ENCODE peak calls at places on chromosomes 4 and X, in ten cellular contexts. G is osteocyte, U is fibroblast of villous mesenchyme, S is GM20000, K is endodermal cell, L is upper lobe of right lung, H is GM06990, Y is astrocyte of the spinal cord, E is brain microvascular endothelial cell, B is progenitor cell of endocrine pancreas. W is an unnamed sample.

GRCh38 chr4:175927121-175927520 is 115.1 kb upstream of the GPM6A start:
- DNase-seq in U (no peak), H (peak; percentile 49), S (peak; percentile 2), E (peak; percentile 54), G (no peak), B (no peak), K (no peak), Y (peak; percentile 49), L (no peak), W (no peak)

GRCh38 chrX:13965531-13965930 is 64.2 kb downstream of the GEMIN8 start:
- DNase-seq in E (no peak), L (no peak), H (no peak), B (no peak), S (no peak), U (no peak), Y (no peak), K (no peak), G (no peak), W (no peak)

GRCh38 chrX:48165246-48165645 is 31.3 kb downstream of the SSX5 start:
- DNase-seq in G (no peak), B (no peak), Y (no peak), E (no peak), L (no peak), K (no peak), H (no peak), U (no peak), S (no peak), W (no peak)

GRCh38 chr4:54958236-54958635 is 167.2 kb downstream of the KDR start:
- DNase-seq in G (no peak), L (no peak), U (peak; percentile 11), K (no peak), S (no peak), E (peak; percentile 93), Y (no peak), B (no peak), H (no peak), W (no peak)

GRCh38 chrX:150547511-150548115 is 20.8 kb upstream of the MTM1 start:
- DNase-seq in K (peak; percentile 76), H (peak; percentile 63), L (peak; percentile 88), G (no peak), B (peak; percentile 38), Y (peak; percentile 37), S (peak; percentile 44), E (peak; percentile 4), U (peak; percentile 44), W (peak; percentile 48)

GRCh38 chr4:10034612-10035104 is 13.4 kb upstream of the SLC2A9 start:
- DNase-seq in Y (no peak), S (no peak), B (no peak), L (no peak), U (no peak), G (no peak), H (no peak), E (no peak), K (no peak), W (no peak)

GRCh38 chr4:80197601-80198444 is 520 bp downstream of the PRDM8 start:
- DNase-seq in B (no peak), Y (no peak), E (no peak), S (no peak), L (peak; percentile 64), U (no peak), G (no peak), H (no peak), K (peak; percentile 79), W (no peak)

GRCh38 chr4:159747983-159748382 is 645.1 kb downstream of the RAPGEF2 start:
- DNase-seq in K (no peak), E (no peak), Y (no peak), B (no peak), S (no peak), G (no peak), U (no peak), H (no peak), L (peak; percentile 51), W (no peak)

GRCh38 chr4:10664408-10664807 is 20.2 kb downstream of the CLNK start:
- DNase-seq in H (no peak), E (peak; percentile 91), S (no peak), Y (peak; percentile 97), U (peak; percentile 66), L (no peak), K (no peak), G (no peak), B (no peak), W (peak; percentile 17)

GRCh38 chr4:181854142-181854541 is 389.1 kb upstream of the TENM3 start:
- DNase-seq in H (no peak), S (no peak), B (no peak), K (no peak), E (no peak), Y (no peak), G (no peak), L (no peak), U (no peak), W (no peak)

GRCh38 chr4:94455081-94455480 is 3.3 kb downstream of the PDLIM5 start:
- DNase-seq in B (no peak), S (no peak), L (no peak), K (no peak), Y (peak; percentile 68), U (peak; percentile 87), H (no peak), E (peak; percentile 67), G (no peak), W (peak; percentile 46)

GRCh38 chrX:53093177-53093655 is 726 bp upstream of the KANTR start:
- DNase-seq in S (peak; percentile 71), G (peak; percentile 89), U (peak; percentile 82), L (peak; percentile 91), E (peak; percentile 73), K (peak; percentile 88), Y (peak; percentile 83), B (peak; percentile 48), H (peak; percentile 77), W (peak; percentile 86)

GRCh38 chr4:7423801-7424552 is 10.8 kb downstream of the PSAPL1 start:
- DNase-seq in U (no peak), G (peak; percentile 79), B (no peak), K (peak; percentile 54), E (no peak), Y (no peak), L (peak; percentile 38), S (no peak), H (no peak), W (no peak)

DNA sequence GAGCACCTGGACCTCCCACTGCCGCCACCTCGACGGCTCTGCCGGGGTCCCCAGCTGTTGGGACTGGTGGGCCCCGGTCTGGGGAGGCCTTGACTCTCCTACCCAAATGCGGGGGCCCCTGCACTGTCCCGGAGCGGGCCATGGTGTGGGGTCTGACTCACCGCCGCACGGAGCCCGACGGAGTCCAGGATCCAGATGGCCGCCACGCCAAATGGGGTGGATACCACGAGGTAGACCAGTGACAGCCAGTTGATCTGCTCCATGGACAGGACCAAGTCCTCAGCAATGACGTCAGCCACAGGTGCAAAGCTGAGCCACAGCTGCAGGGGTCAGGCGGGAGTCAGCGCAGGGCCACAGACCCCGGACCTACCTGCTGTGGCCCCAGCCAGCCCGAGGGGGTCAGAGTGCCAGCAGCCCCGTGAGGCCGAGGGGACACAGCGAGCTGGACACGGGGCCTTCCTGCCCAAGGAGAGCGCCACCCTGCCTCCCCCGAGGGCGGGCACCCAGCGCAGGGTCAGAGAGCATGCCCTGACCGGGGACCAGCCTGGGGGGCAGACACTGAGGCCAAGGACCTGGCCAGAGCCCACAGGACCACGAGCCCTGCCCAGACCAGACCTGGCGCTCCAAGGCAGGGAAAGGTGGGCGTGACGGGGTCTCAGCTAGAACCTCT is 2.4 kb downstream of the SLC49A3 start:
- DNase-seq in E (no peak), L (peak; percentile 67), Y (no peak), H (peak; percentile 14), K (no peak), U (no peak), B (no peak), S (no peak), G (no peak), W (no peak)
- TF ChIP-seq CTCF in E (no peak), L (no peak), Y (no peak), H (no peak), K (no peak), U (no peak), B (no peak), S (no peak), G (no peak), W (no peak)

GRCh38 chr4:164997324-164997723 is 19.9 kb upstream of the TRIM61 start:
- DNase-seq in G (no peak), S (no peak), U (no peak), H (no peak), L (no peak), B (no peak), E (no peak), K (no peak), Y (no peak), W (peak; percentile 15)
- TF ChIP-seq CTCF in G (no peak), S (peak; percentile 3), U (peak; percentile 7), H (peak; percentile 42), L (no peak), B (no peak), E (peak; percentile 39), K (peak; percentile 42), Y (no peak), W (peak; percentile 20)

GRCh38 chr4:18020671-18021469 is 685 bp downstream of the LCORL start:
- DNase-seq in U (peak; percentile 82), H (peak; percentile 73), K (peak; percentile 84), G (no peak), S (peak; percentile 68), B (peak; percentile 47), Y (peak; percentile 85), L (peak; percentile 80), E (peak; percentile 77), W (peak; percentile 37)
- TF ChIP-seq CTCF in U (no peak), H (no peak), K (peak; percentile 33), G (peak; percentile 23), S (no peak), B (peak; percentile 16), Y (no peak), L (no peak), E (no peak), W (no peak)

GRCh38 chrX:18577400-18577799 is 94.5 kb downstream of the RS1 start:
- DNase-seq in B (no peak), H (no peak), E (no peak), L (no peak), S (no peak), K (no peak), U (no peak), Y (no peak), G (no peak), W (no peak)

GRCh38 chrX:18573556-18573955 is 98.4 kb downstream of the RS1 start:
- DNase-seq in U (no peak), E (no peak), Y (no peak), L (no peak), H (no peak), S (no peak), B (no peak), G (no peak), K (no peak), W (no peak)

GRCh38 chrX:18575744-18576143 is 96.2 kb downstream of the RS1 start:
- DNase-seq in E (no peak), Y (no peak), L (no peak), G (no peak), S (no peak), K (no peak), H (no peak), B (no peak), U (no peak), W (no peak)

GRCh38 chrX:18579495-18579894 is 92.4 kb downstream of the RS1 start:
- DNase-seq in Y (no peak), H (no peak), K (no peak), U (no peak), L (no peak), E (no peak), G (no peak), S (no peak), B (no peak), W (no peak)

DNA sequence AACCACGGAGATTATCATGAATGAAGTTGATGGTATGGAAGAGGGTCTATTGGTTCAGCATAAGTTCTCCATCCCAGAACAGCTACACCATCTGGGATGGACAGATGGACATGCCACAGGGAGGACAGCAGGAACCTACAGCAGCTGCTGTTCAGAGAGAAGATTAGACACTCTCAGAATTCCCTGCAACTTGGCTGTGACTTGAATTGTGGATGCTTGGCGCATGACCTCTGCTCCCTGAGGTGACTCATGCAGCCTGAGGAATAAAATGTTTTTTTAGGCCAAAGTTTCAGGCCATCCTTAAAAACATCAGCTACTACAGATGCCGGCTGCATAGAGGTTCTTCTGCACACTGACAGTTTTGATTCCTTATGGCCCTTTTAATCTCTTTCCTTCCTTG is 97.3 kb downstream of the RS1 start:
- DNase-seq in G (no peak), S (no peak), E (peak; percentile 74), U (peak; percentile 61), K (no peak), H (no peak), L (no peak), B (no peak), Y (peak; percentile 73), W (peak; percentile 11)
- TF ChIP-seq CTCF in G (no peak), S (no peak), E (no peak), U (no peak), K (no peak), H (no peak), L (no peak), B (no peak), Y (no peak), W (no peak)